ENCODE peak calls at places on chromosomes 5 and 9, in four cellular contexts. D, P, N and J are unnamed samples.

GRCh38 chr5:147892696-147893296 is 13.5 kb downstream of the C5orf46 start:
- DNase-seq in D (no peak), P (peak; percentile 79), N (no peak), J (peak; percentile 81)

GRCh38 chr9:81086421-81086820 is 602.9 kb downstream of the TLE1 start:
- DNase-seq in D (no peak), P (no peak), N (no peak), J (no peak)

GRCh38 chr5:16963821-16964220 is 27.7 kb upstream of the MYO10 start:
- DNase-seq in D (no peak), P (no peak), N (no peak), J (no peak)

GRCh38 chr5:44821164-44821563 is 12.4 kb downstream of the MRPS30 start:
- DNase-seq in D (no peak), P (no peak), N (no peak), J (no peak)

GRCh38 chr9:89427621-89428221 is 70.2 kb downstream of the SEMA4D start:
- DNase-seq in D (peak; percentile 89), P (no peak), N (no peak), J (no peak)

GRCh38 chr9:85900504-85901201 is 40.3 kb upstream of the NAA35 start:
- DNase-seq in D (peak; percentile 37), P (peak; percentile 37), N (peak; percentile 38), J (peak; percentile 28)

GRCh38 chr9:76687861-76688374 is 76.3 kb upstream of the PCA3 start:
- DNase-seq in D (peak; percentile 4), P (no peak), N (no peak), J (no peak)

GRCh38 chr9:125931211-125931610 is 184.0 kb downstream of the PBX3 start:
- DNase-seq in D (no peak), P (no peak), N (no peak), J (no peak)

GRCh38 chr9:99189887-99190596 is 31.7 kb downstream of the ALG2 start:
- DNase-seq in D (no peak), P (no peak), N (no peak), J (no peak)